ENCODE peak calls at places on chromosomes 1 and 21, in five cellular contexts. Q, O, B, L and Y are unnamed samples.

GRCh38 chr1:224454337-224455055 is 19.9 kb upstream of the WDR26 start:
- DNase-seq in L (no peak), B (no peak), Q (no peak), O (no peak), Y (no peak)

GRCh38 chr21:24939288-24939687 is 668.0 kb downstream of the MRPL39 start:
- DNase-seq in O (no peak), B (no peak), Q (no peak), L (no peak), Y (no peak)

GRCh38 chr1:79355073-79355472 is 348.5 kb upstream of the ADGRL4 start:
- DNase-seq in O (no peak), Q (no peak), L (peak), B (peak), Y (no peak)

GRCh38 chr1:155888481-155888880 is 22.7 kb downstream of the RIT1 start:
- DNase-seq in B (no peak), L (no peak), O (no peak), Q (no peak), Y (no peak)

GRCh38 chr1:113205980-113206766 is 133.2 kb downstream of the LRIG2 start:
- DNase-seq in L (no peak), O (no peak), B (no peak), Q (no peak), Y (no peak)

GRCh38 chr1:197356723-197357533 is 88.9 kb downstream of the CRB1 start:
- DNase-seq in O (peak), Q (no peak), B (peak), L (peak), Y (peak)

GRCh38 chr1:183173828-183174227 is 12.2 kb upstream of the LAMC2 start:
- DNase-seq in Q (no peak), L (no peak), O (no peak), B (no peak), Y (no peak)

GRCh38 chr21:44764319-44765230 is 37.0 kb downstream of the UBE2G2 start:
- DNase-seq in Q (no peak), L (no peak), O (no peak), B (no peak), Y (no peak)

GRCh38 chr1:158819461-158820443 is 11.4 kb upstream of the MNDA start:
- DNase-seq in B (no peak), O (no peak), Q (no peak), L (peak), Y (no peak)

GRCh38 chr1:23650344-23650990 is 41.1 kb upstream of the RPL11 start:
- DNase-seq in B (no peak), Q (no peak), O (no peak), L (no peak), Y (no peak)

GRCh38 chr1:36884029-36884701 is 150.2 kb downstream of the GRIK3 start:
- DNase-seq in B (no peak), L (no peak), O (no peak), Q (no peak), Y (no peak)

GRCh38 chr1:51168266-51168845 is 66.3 kb downstream of the C1orf185 start:
- DNase-seq in L (no peak), B (peak), O (no peak), Q (no peak), Y (no peak)

GRCh38 chr1:115099693-115100050 is 10.4 kb upstream of the TSPAN2 start:
- DNase-seq in B (peak), O (no peak), L (no peak), Q (no peak), Y (no peak)

GRCh38 chr1:194281372-194281771 is 1095.0 kb upstream of the B3GALT2 start:
- DNase-seq in Q (no peak), L (no peak), O (no peak), B (no peak), Y (no peak)

GRCh38 chr21:40871099-40871498 is 24.1 kb upstream of the DSCAM start:
- DNase-seq in O (no peak), B (no peak), Q (no peak), L (no peak), Y (no peak)

GRCh38 chr1:27555700-27556424 is 48.1 kb downstream of the AHDC1 start:
- DNase-seq in O (no peak), Q (peak), B (peak), L (peak), Y (no peak)

GRCh38 chr1:111176678-111177077 is 23.8 kb downstream of the DENND2D start:
- DNase-seq in L (no peak), B (no peak), Q (no peak), O (no peak), Y (no peak)

GRCh38 chr1:96474985-96475743 is 246.4 kb upstream of the PTBP2 start:
- DNase-seq in O (peak), B (no peak), Q (no peak), L (no peak), Y (no peak)

GRCh38 chr1:64172458-64172983 is 30.9 kb upstream of the UBE2U start:
- DNase-seq in L (peak), B (peak), O (no peak), Q (no peak), Y (no peak)

GRCh38 chr1:38474738-38475623 is 384.6 kb downstream of the RRAGC start:
- DNase-seq in B (no peak), L (no peak), O (no peak), Q (peak), Y (no peak)

GRCh38 chr1:32759521-32759980 is 57.0 kb upstream of the SYNC start:
- DNase-seq in L (no peak), B (no peak), Q (no peak), O (peak), Y (no peak)

GRCh38 chr1:147567594-147568381 is 26.5 kb downstream of the BCL9 start:
- DNase-seq in B (no peak), Q (no peak), L (no peak), O (no peak), Y (no peak)

GRCh38 chr1:244603498-244603897 is 49.4 kb upstream of the DESI2 start:
- DNase-seq in L (peak), O (no peak), Q (no peak), B (peak), Y (no peak)

GRCh38 chr21:24824209-24824608 is 783.1 kb downstream of the MRPL39 start:
- DNase-seq in O (no peak), B (no peak), Q (no peak), L (no peak), Y (no peak)

GRCh38 chr1:6001992-6002576 is 9.9 kb upstream of the NPHP4 start:
- DNase-seq in L (no peak), Q (no peak), B (no peak), O (peak), Y (no peak)

GRCh38 chr1:202501281-202501680 is 152.8 kb downstream of the PPP1R12B start:
- DNase-seq in O (no peak), B (peak), Q (no peak), L (peak), Y (no peak)

GRCh38 chr1:30761312-30762151 is 4.0 kb upstream of the LAPTM5 start:
- DNase-seq in O (no peak), L (peak), B (peak), Q (no peak), Y (no peak)

GRCh38 chr1:21911205-21912001 is 25.7 kb downstream of the HSPG2 start:
- DNase-seq in O (no peak), B (peak), Q (no peak), L (peak), Y (no peak)

GRCh38 chr1:110205591-110206155 is 4.4 kb upstream of the KCNC4 start:
- DNase-seq in Q (no peak), B (no peak), L (no peak), O (no peak), Y (no peak)

GRCh38 chr1:158329807-158330206 is 1.5 kb downstream of the CD1B start:
- DNase-seq in B (no peak), L (peak), Q (no peak), O (peak), Y (no peak)

DNA sequence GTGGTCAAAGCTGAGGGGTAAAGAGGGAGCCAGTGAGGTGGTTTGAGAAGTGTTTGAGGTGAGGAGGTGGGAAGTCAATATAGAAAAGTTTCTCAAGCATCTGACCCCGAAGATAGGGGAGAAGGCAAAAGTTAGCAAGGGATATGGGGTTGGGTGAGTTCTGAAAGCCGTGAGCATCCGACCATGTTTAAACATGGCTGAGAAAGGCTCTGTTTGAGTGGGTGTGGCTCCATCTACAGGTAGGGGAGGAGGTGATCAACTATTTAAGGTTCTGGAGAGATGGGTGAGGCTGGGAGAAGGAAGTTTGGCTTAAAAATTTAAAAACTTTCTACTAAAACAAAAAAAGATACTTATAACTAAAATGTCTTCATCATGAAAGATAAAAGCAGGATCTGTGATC is 273.8 kb downstream of the KCNJ6 start:
- DNase-seq in B (no peak), L (no peak), Q (no peak), O (peak), Y (no peak)
- TF ChIP-seq CTCF in B (no peak), L (no peak), Q (no peak), O (no peak), Y (no peak)

GRCh38 chr1:150429805-150430204 is 57.4 kb upstream of the TARS2 start:
- DNase-seq in Q (no peak), L (peak), B (no peak), O (no peak), Y (no peak)
- TF ChIP-seq CTCF in Q (no peak), L (no peak), B (no peak), O (no peak), Y (no peak)

DNA sequence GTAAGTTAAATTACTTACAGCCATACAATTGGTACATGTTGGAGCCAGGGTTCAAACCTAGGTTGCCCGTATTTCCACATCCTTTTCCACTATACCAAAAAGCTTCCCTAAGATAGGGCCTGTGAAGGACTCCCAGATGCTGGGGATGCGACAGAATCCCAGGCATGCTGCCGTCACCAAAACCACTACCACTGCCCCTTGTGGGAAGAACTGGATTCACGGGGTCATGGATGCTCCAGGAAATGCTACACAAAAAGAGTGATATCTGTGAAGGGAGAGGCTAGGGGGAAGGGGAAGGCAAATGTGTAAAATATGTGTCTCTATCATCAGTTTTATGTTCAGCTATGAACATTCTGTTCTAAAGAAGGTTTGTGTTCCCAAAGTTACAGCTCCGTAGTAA is 133.9 kb upstream of the IVNS1ABP start:
- DNase-seq in O (peak), B (no peak), Q (no peak), L (no peak), Y (no peak)
- TF ChIP-seq CTCF in O (no peak), B (no peak), Q (no peak), L (no peak), Y (no peak)

GRCh38 chr1:18773753-18774152 is 85.7 kb downstream of the TAS1R2 start:
- DNase-seq in Q (no peak), O (no peak), L (no peak), B (no peak), Y (no peak)
- TF ChIP-seq CTCF in Q (no peak), O (no peak), L (no peak), B (no peak), Y (no peak)

GRCh38 chr1:44021156-44021555 is 10.1 kb downstream of the SLC6A9 start:
- DNase-seq in Q (no peak), B (no peak), O (no peak), L (no peak), Y (no peak)

GRCh38 chr1:44020464-44020863 is 10.8 kb downstream of the SLC6A9 start:
- DNase-seq in O (no peak), L (no peak), Q (no peak), B (no peak), Y (no peak)

GRCh38 chr1:44019398-44020044 is 11.7 kb downstream of the SLC6A9 start:
- DNase-seq in Q (no peak), O (no peak), B (no peak), L (no peak), Y (no peak)

GRCh38 chr1:44024031-44024902 is 7.0 kb downstream of the SLC6A9 start:
- DNase-seq in Q (no peak), L (no peak), O (no peak), B (no peak), Y (no peak)

DNA sequence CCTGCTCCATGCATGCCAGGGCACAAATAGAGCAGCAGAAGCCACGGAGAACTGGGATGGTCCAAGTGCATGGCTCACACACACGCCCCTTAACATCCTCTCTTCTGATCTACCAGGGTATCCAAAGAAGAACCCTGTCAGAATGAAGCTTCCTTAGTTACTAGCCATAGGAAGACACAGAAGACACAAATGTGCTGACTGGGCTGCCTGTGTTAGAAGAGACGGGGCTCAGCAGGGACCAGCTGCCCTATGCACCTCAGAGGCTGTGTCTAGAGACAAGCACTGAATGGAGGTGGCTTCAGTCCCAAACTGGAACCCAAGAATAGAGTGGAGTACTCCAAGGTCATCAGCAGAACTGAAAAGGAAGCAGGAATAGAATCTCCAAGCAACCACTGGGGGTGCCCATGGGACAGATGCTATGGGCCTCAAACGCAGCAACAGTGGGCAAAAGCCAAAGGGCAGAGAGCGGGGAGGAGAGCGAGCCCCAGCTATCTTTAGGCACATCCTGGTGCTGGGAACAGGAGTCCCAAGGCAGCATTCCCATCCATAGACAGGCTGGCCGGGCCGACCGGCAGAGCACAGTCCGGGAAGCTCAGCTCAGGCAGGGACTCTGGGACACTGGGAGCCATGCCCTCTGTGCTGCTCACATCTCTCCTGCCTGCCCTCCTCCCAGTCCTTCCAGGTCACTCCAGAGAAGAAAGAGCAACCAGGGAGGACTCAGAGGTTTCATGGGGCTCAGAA is 9.5 kb downstream of the SLC6A9 start:
- DNase-seq in O (no peak), B (no peak), L (no peak), Q (no peak), Y (no peak)
- TF ChIP-seq CTCF in O (no peak), B (no peak), L (peak), Q (no peak), Y (no peak)

DNA sequence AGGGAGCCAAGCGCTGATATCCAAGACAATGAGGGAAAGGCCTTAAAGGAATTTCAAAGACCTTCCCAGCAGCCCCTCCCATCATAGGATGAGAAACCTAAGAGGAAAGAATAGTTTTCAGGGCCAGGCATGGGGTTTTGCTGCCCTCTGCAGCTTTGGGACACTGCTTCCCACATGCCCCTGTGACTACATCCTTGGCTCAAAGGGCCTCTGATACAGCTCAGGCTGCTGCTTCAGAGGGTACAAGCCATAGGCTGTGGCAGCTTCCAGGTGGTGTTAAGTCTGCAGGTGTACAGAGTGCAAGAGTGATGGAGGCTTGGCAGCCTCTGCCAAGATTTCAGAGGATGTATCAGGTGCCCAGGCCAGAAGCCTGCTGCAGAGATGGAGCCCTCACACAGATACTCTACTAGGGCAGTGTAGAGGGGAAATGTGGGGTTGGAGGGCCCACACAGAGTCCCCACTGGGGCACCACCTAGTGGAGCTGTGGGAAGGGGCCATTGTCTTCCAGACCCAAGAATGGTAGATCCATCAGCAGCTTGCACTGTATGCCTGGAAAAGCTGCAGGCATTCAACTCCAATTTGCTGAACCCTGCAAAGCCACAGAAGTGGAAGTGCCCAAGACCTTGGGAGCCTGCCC is 125.8 kb downstream of the SLC45A1 start:
- DNase-seq in O (peak), B (no peak), Q (no peak), L (peak), Y (no peak)
- TF ChIP-seq CTCF in O (peak), B (peak), Q (no peak), L (peak), Y (no peak)

DNA sequence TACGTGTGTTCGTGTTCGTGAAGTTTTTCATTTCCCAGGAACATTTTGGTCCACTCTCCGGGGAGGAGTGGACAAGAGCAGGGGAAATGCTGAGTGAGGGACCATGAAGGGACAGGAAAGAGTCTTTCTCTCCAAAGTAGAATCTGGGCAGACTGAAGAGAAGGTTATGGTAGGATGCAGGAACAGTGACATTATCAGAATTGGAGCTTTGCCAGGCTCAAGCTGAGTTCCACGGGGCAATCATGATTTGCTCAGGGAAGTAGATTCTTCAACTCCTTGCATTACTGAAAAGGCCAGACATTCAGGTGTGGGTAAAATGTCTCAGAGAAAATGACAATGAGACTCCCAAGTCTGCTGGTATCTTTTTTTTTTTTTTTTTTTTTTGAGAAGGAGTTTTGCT is 16.6 kb downstream of the ATP1A4 start:
- DNase-seq in L (no peak), Q (no peak), B (no peak), O (no peak), Y (no peak)
- TF ChIP-seq CTCF in L (no peak), Q (no peak), B (no peak), O (no peak), Y (no peak)